ENCODE peak calls at places on chromosomes 13 and 19, in seven cellular contexts. P is stomach, N is fibroblast of lung, K is brain microvascular endothelial cell, O is fibroblast of the aortic adventitia, Y is cardiac muscle cell, Z is fibroblast of pulmonary artery. H is an unnamed sample.
A peak's percentile ranks its signal among the peaks of the same experiment; 100 is the strongest.

GRCh38 chr13:40059540-40060232 is 404.2 kb downstream of the COG6 start:
- DNase-seq in O (no peak), Z (no peak), N (peak; percentile 54), P (no peak), K (no peak), Y (peak; percentile 34), H (peak; percentile 52)

GRCh38 chr19:2446390-2446789 is 10.4 kb downstream of the LMNB2 start:
- DNase-seq in P (no peak), K (no peak), Z (no peak), Y (no peak), N (no peak), O (no peak), H (no peak)

GRCh38 chr19:18846862-18847515 is 15.2 kb downstream of the UPF1 start:
- DNase-seq in O (peak; percentile 83), Z (peak; percentile 83), P (peak; percentile 80), Y (peak; percentile 84), K (peak; percentile 54), N (peak; percentile 80), H (peak; percentile 79)

GRCh38 chr19:48499352-48500090 is 12.1 kb downstream of the LMTK3 start:
- DNase-seq in P (no peak), Z (no peak), N (no peak), Y (no peak), K (no peak), O (no peak), H (no peak)

GRCh38 chr13:82800391-82800790 is 1081.9 kb downstream of the SLITRK1 start:
- DNase-seq in Y (peak; percentile 1), O (no peak), Z (no peak), P (no peak), K (no peak), N (peak; percentile 4), H (no peak)

GRCh38 chr13:74166286-74166685 is 32.1 kb upstream of the KLF12 start:
- DNase-seq in O (no peak), N (no peak), Y (no peak), Z (no peak), P (no peak), K (no peak), H (no peak)

GRCh38 chr13:84455143-84455905 is 573.0 kb upstream of the SLITRK1 start:
- DNase-seq in P (no peak), Z (no peak), K (no peak), Y (no peak), N (no peak), O (no peak), H (no peak)

GRCh38 chr19:11264452-11265176 is 2.3 kb upstream of the DOCK6 start:
- DNase-seq in Z (no peak), Y (no peak), P (peak; percentile 84), K (no peak), O (no peak), N (no peak), H (no peak)

GRCh38 chr19:17495639-17496265 is 15.7 kb upstream of the PGLS start:
- DNase-seq in Z (no peak), P (no peak), O (no peak), K (no peak), Y (no peak), N (no peak), H (no peak)

GRCh38 chr13:113137656-113138292 is 15.2 kb downstream of the F10 start:
- DNase-seq in Z (no peak), P (no peak), O (no peak), N (no peak), K (no peak), Y (no peak), H (no peak)

GRCh38 chr19:34556500-34556899 is 74.9 kb downstream of the WTIP start:
- DNase-seq in Z (peak; percentile 19), N (no peak), Y (peak; percentile 50), K (peak; percentile 34), P (no peak), O (peak; percentile 63), H (peak; percentile 2)

GRCh38 chr19:48493718-48494515 is 17.7 kb downstream of the LMTK3 start:
- DNase-seq in N (no peak), Z (no peak), Y (no peak), O (no peak), P (no peak), K (no peak), H (no peak)

GRCh38 chr13:33045829-33046592 is 29.8 kb downstream of the KL start:
- DNase-seq in O (peak; percentile 3), Y (no peak), Z (no peak), N (no peak), K (no peak), P (no peak), H (peak; percentile 21)

GRCh38 chr13:43782686-43783085 is 4.1 kb downstream of the ENOX1 start:
- DNase-seq in P (no peak), K (no peak), O (no peak), Z (no peak), N (no peak), Y (no peak), H (no peak)

GRCh38 chr19:14078406-14078805 is 5.8 kb downstream of the MISP3 start:
- DNase-seq in P (no peak), N (no peak), Y (no peak), K (no peak), Z (no peak), O (peak; percentile 66), H (no peak)

GRCh38 chr13:73779881-73780280 is 354.3 kb downstream of the KLF12 start:
- DNase-seq in Z (no peak), P (no peak), K (no peak), O (no peak), Y (no peak), N (no peak), H (no peak)

GRCh38 chr13:33144358-33144784 is 128.1 kb downstream of the KL start:
- DNase-seq in Z (no peak), P (no peak), Y (no peak), N (no peak), O (no peak), K (no peak), H (no peak)

GRCh38 chr19:50666346-50667176 is 17.3 kb downstream of the C19orf81 start:
- DNase-seq in N (no peak), O (no peak), Y (no peak), K (no peak), Z (no peak), P (no peak), H (no peak)

GRCh38 chr19:16822648-16823047 is 6.5 kb upstream of the SIN3B start:
- DNase-seq in K (no peak), O (no peak), Y (no peak), Z (no peak), P (no peak), N (no peak), H (no peak)

GRCh38 chr13:69585656-69586055 is 522.0 kb upstream of the ATXN8OS start:
- DNase-seq in Z (no peak), P (no peak), O (no peak), Y (no peak), N (no peak), K (no peak), H (no peak)
- TF ChIP-seq CTCF in Z (no peak), P (no peak), O (no peak), Y (no peak), N (no peak), K (no peak), H (no peak)

GRCh38 chr19:35641515-35642151 is at the start of gene ETV2:
- DNase-seq in P (peak; percentile 30), K (peak; percentile 40), Z (peak; percentile 63), N (peak; percentile 13), O (peak; percentile 12), Y (peak; percentile 77), H (peak; percentile 57)

GRCh38 chr19:35644206-35644986 is 2.9 kb downstream of the ETV2 start:
- DNase-seq in Z (peak; percentile 94), N (peak; percentile 91), P (peak; percentile 98), O (peak; percentile 86), Y (peak; percentile 97), K (peak; percentile 94), H (peak; percentile 95)

GRCh38 chr19:35642798-35643254 is 1.3 kb downstream of the ETV2 start:
- DNase-seq in Z (no peak), P (no peak), O (no peak), K (no peak), Y (no peak), N (no peak), H (no peak)

GRCh38 chr19:35643255-35644205 is 2.0 kb downstream of the ETV2 start:
- DNase-seq in Z (peak; percentile 79), N (peak; percentile 76), K (peak; percentile 63), O (peak; percentile 69), Y (peak; percentile 86), P (peak; percentile 90), H (peak; percentile 79)

GRCh38 chr19:35642312-35642711 is 767 bp downstream of the ETV2 start:
- DNase-seq in O (no peak), P (no peak), N (no peak), K (no peak), Y (no peak), Z (no peak), H (no peak)
- H3K4me3 ChIP-seq in O (no peak overlapping the region), P (no peak overlapping the region), N (no peak overlapping the region), K (no peak overlapping the region), Y (no peak overlapping the region), Z (no peak overlapping the region), H (no peak overlapping the region)

DNA sequence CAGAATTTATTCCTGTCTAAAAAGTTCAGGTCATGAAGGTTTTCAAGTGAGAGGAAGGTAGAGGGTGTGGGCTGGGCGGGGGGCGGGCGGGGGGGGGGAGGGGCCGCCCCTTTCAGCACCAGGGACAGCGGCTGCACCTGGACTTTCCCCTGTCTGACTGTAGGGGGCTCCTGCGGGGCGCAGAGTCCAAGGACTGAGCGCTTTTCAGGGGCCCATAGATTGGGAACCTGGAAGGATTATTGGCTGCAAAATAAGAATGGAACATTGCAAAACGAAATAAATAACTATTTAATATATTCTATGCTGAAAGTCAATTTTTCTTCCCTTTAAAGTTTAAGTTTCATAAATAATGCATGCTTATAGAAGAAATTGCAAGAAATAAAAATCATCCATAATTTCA is 8.9 kb upstream of the CYP4F3 start:
- DNase-seq in K (no peak), O (no peak), P (no peak), Y (peak; percentile 11), N (no peak), Z (no peak), H (no peak)
- TF ChIP-seq CTCF in K (peak; percentile 47), O (peak; percentile 25), P (peak; percentile 22), Y (peak; percentile 42), N (peak; percentile 11), Z (peak; percentile 23), H (no peak)

DNA sequence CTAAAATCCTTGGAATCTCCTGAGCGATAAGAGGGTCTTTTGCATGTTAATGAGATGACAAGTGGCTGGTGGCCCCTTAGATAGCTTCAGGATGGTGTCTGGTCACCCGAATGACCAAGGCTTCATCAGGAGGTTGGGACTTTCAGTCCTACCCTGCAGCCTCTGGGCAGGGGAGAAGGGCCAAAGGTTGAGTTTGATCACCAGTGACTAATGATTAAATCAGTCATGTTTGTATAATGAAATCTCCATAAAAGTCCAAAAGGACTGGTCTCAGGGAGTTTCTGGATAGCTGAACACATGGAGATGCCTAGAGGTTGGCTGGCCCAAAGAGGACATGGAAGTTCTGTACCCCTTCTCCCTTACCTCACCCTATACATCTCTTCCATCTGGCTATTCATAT is 316.2 kb downstream of the MTUS2 start:
- DNase-seq in N (no peak), Y (no peak), K (no peak), P (no peak), Z (no peak), O (no peak), H (no peak)
- H3K4me3 ChIP-seq in N (no peak overlapping the region), Y (no peak overlapping the region), K (no peak overlapping the region), P (no peak overlapping the region), Z (no peak overlapping the region), O (no peak overlapping the region), H (no peak overlapping the region)